ENCODE peak calls at places on chromosomes 13 and 19, in nine cellular contexts. K, Y, J, V, D, G, F, R and Q are unnamed samples.

GRCh38 chr13:33285420-33286124 is at the start of gene STARD13:
- DNase-seq in K (peak; percentile 76), Y (peak; percentile 99), J (peak; percentile 61), V (peak; percentile 8), D (peak; percentile 92), G (peak; percentile 98), F (peak; percentile 98), R (no peak), Q (no peak)

GRCh38 chr13:25898991-25899390 is 152.8 kb downstream of the SHISA2 start:
- DNase-seq in K (no peak), Y (no peak), J (no peak), V (no peak), D (no peak), G (no peak), F (no peak), R (no peak), Q (no peak)

GRCh38 chr13:33472446-33472845 is 186.9 kb upstream of the STARD13 start:
- DNase-seq in K (no peak), Y (no peak), J (no peak), V (no peak), D (no peak), G (no peak), F (no peak), R (no peak), Q (no peak)

GRCh38 chr13:114123876-114124275 is 8.5 kb downstream of the RASA3 start:
- DNase-seq in K (no peak), Y (no peak), J (no peak), V (no peak), D (no peak), G (no peak), F (no peak), R (no peak), Q (no peak)

GRCh38 chr19:49790866-49791265 is 22.2 kb downstream of the FUZ start:
- DNase-seq in K (no peak), Y (peak; percentile 15), J (no peak), V (no peak), D (no peak), G (no peak), F (no peak), R (no peak), Q (no peak)

GRCh38 chr19:17847538-17848366 is at the start of gene JAK3:
- DNase-seq in K (peak; percentile 75), Y (peak; percentile 80), J (no peak), V (peak; percentile 92), D (no peak), G (no peak), F (no peak), R (peak; percentile 90), Q (no peak)

GRCh38 chr19:2454199-2454961 is 2.4 kb downstream of the LMNB2 start:
- DNase-seq in K (no peak), Y (no peak), J (no peak), V (no peak), D (no peak), G (no peak), F (no peak), R (no peak), Q (no peak)

GRCh38 chr13:70732611-70733010 is 624.4 kb upstream of the KLHL1 start:
- DNase-seq in K (peak; percentile 96), Y (no peak), J (peak; percentile 22), V (no peak), D (no peak), G (no peak), F (no peak), R (no peak), Q (no peak)

GRCh38 chr19:51359294-51359693 is 6.9 kb downstream of the ETFB start:
- DNase-seq in K (no peak), Y (peak; percentile 81), J (no peak), V (no peak), D (no peak), G (no peak), F (peak; percentile 78), R (no peak), Q (no peak)

GRCh38 chr13:35866801-35867200 is 264.4 kb downstream of the DCLK1 start:
- DNase-seq in K (no peak), Y (peak; percentile 38), J (no peak), V (no peak), D (no peak), G (no peak), F (no peak), R (no peak), Q (no peak)

GRCh38 chr13:109271555-109271954 is 514.8 kb downstream of the IRS2 start:
- DNase-seq in K (no peak), Y (no peak), J (no peak), V (no peak), D (no peak), G (no peak), F (no peak), R (no peak), Q (no peak)

GRCh38 chr19:38700350-38700932 is 43.8 kb downstream of the CAPN12 start:
- DNase-seq in K (no peak), Y (no peak), J (no peak), V (no peak), D (no peak), G (no peak), F (no peak), R (no peak), Q (no peak)

GRCh38 chr13:76791290-76791664 is 94.9 kb downstream of the KCTD12 start:
- DNase-seq in K (no peak), Y (no peak), J (no peak), V (no peak), D (no peak), G (no peak), F (peak; percentile 44), R (no peak), Q (no peak)

GRCh38 chr19:13999085-13999484 is 7.0 kb downstream of the RFX1 start:
- DNase-seq in K (no peak), Y (no peak), J (no peak), V (no peak), D (no peak), G (no peak), F (no peak), R (no peak), Q (no peak)

GRCh38 chr19:5828661-5829566 is 10.6 kb downstream of the FUT6 start:
- DNase-seq in K (peak; percentile 89), Y (peak; percentile 15), J (peak; percentile 9), V (peak; percentile 44), D (no peak), G (no peak), F (no peak), R (peak; percentile 30), Q (peak; percentile 24)

GRCh38 chr19:3467437-3468198 is 12.7 kb downstream of the SMIM24 start:
- DNase-seq in K (no peak), Y (no peak), J (no peak), V (no peak), D (no peak), G (no peak), F (no peak), R (no peak), Q (no peak)

GRCh38 chr13:32125221-32125621 is 93.6 kb downstream of the FRY start:
- DNase-seq in K (no peak), Y (peak; percentile 99), J (no peak), V (no peak), D (peak; percentile 60), G (no peak), F (no peak), R (no peak), Q (no peak)

GRCh38 chr19:47613165-47614146 is 4.5 kb downstream of the BICRA start:
- DNase-seq in K (peak; percentile 57), Y (peak; percentile 90), J (no peak), V (no peak), D (no peak), G (peak; percentile 14), F (peak; percentile 10), R (no peak), Q (no peak)

GRCh38 chr13:44004881-44005280 is 125.2 kb downstream of the LACC1 start:
- DNase-seq in K (no peak), Y (peak; percentile 77), J (no peak), V (no peak), D (peak; percentile 33), G (peak; percentile 15), F (peak; percentile 87), R (no peak), Q (no peak)

GRCh38 chr19:4534836-4535658 is at the start of gene PLIN5:
- DNase-seq in K (peak; percentile 97), Y (peak; percentile 44), J (peak; percentile 61), V (peak; percentile 54), D (peak; percentile 40), G (no peak), F (peak; percentile 30), R (peak; percentile 44), Q (peak; percentile 87)

GRCh38 chr19:10858204-10858828 is 10.1 kb downstream of the C19orf38 start:
- DNase-seq in K (peak; percentile 44), Y (peak; percentile 42), J (no peak), V (peak; percentile 64), D (no peak), G (no peak), F (no peak), R (no peak), Q (no peak)

GRCh38 chr19:38781058-38781457 is 7.7 kb upstream of the LGALS7 start:
- DNase-seq in K (peak; percentile 37), Y (no peak), J (no peak), V (no peak), D (no peak), G (no peak), F (no peak), R (no peak), Q (no peak)

GRCh38 chr19:34430738-34431625 is 2.8 kb downstream of the UBA2 start:
- DNase-seq in K (peak; percentile 50), Y (peak; percentile 54), J (peak; percentile 26), V (peak; percentile 41), D (peak; percentile 33), G (peak; percentile 31), F (peak; percentile 39), R (no peak), Q (peak; percentile 8)

GRCh38 chr19:53927745-53928144 is 18.7 kb downstream of the CACNG7 start:
- DNase-seq in K (no peak), Y (peak; percentile 60), J (no peak), V (no peak), D (peak; percentile 43), G (peak; percentile 48), F (peak; percentile 40), R (no peak), Q (no peak)

GRCh38 chr13:33931397-33931987 is 113.5 kb downstream of the RFC3 start:
- DNase-seq in K (peak; percentile 63), Y (peak; percentile 71), J (peak; percentile 59), V (no peak), D (peak; percentile 58), G (peak; percentile 20), F (peak; percentile 50), R (no peak), Q (no peak)

GRCh38 chr13:72141845-72142470 is 275.0 kb upstream of the DACH1 start:
- DNase-seq in K (no peak), Y (peak; percentile 60), J (no peak), V (no peak), D (no peak), G (no peak), F (no peak), R (no peak), Q (no peak)

GRCh38 chr13:24264976-24265375 is 44.4 kb upstream of the C1QTNF9 start:
- DNase-seq in K (no peak), Y (no peak), J (no peak), V (peak; percentile 87), D (no peak), G (no peak), F (no peak), R (peak; percentile 76), Q (no peak)

GRCh38 chr13:19767966-19768365 is 14.8 kb downstream of the PSPC1 start:
- DNase-seq in K (no peak), Y (no peak), J (no peak), V (no peak), D (no peak), G (no peak), F (no peak), R (no peak), Q (no peak)